ENCODE peak calls at places on chromosome 17, in six cellular contexts. T is GM20000, A is IMR-90, X is OCI-LY7, F is prostate gland, J is left lung. D is an unnamed sample.

GRCh38 chr17:21001813-21002221 is 41.0 kb downstream of the USP22 start:
- DNase-seq in J (no peak), T (no peak), A (no peak), X (no peak), F (peak; percentile 62), D (no peak)

GRCh38 chr17:36001109-36001735 is at the start of gene CCL15:
- DNase-seq in J (no peak), A (no peak), X (no peak), T (no peak), F (no peak), D (no peak)

GRCh38 chr17:44219636-44220210 is at the start of gene UBTF:
- DNase-seq in X (peak; percentile 87), J (peak; percentile 70), A (peak; percentile 45), T (peak; percentile 84), F (peak; percentile 59), D (no peak)

GRCh38 chr17:67015001-67015400 is 29.4 kb upstream of the CACNG1 start:
- DNase-seq in X (no peak), T (no peak), F (no peak), J (no peak), A (no peak), D (no peak)

GRCh38 chr17:39365252-39365651 is 36.2 kb downstream of the FBXL20 start:
- DNase-seq in A (peak; percentile 83), T (no peak), J (no peak), F (no peak), X (no peak), D (no peak)

GRCh38 chr17:74042744-74043486 is 160.6 kb upstream of the RPL38 start:
- DNase-seq in J (peak; percentile 54), F (peak; percentile 49), A (peak; percentile 33), X (no peak), T (no peak), D (no peak)

GRCh38 chr17:56917559-56918296 is 3.9 kb upstream of the TRIM25 start:
- DNase-seq in F (no peak), X (no peak), J (no peak), A (no peak), T (no peak), D (no peak)

GRCh38 chr17:60390223-60390622 is 1.7 kb downstream of the USP32 start:
- DNase-seq in J (no peak), F (no peak), X (no peak), T (no peak), A (peak; percentile 47), D (no peak)

GRCh38 chr17:9144502-9145233 is 123.4 kb downstream of the NTN1 start:
- DNase-seq in A (no peak), J (no peak), T (no peak), X (no peak), F (no peak), D (no peak)

GRCh38 chr17:50681260-50682200 is 26.2 kb downstream of the ANKRD40 start:
- DNase-seq in A (peak; percentile 82), T (no peak), J (no peak), X (no peak), F (peak; percentile 58), D (no peak)

GRCh38 chr17:45149669-45150603 is 1.7 kb downstream of the HEXIM1 start:
- DNase-seq in F (peak; percentile 68), X (peak; percentile 43), A (peak; percentile 51), T (no peak), J (peak; percentile 80), D (peak; percentile 85)

GRCh38 chr17:35733366-35733765 is 1.9 kb downstream of the RASL10B start:
- DNase-seq in T (peak; percentile 25), X (no peak), F (no peak), J (no peak), A (no peak), D (no peak)

GRCh38 chr17:2751482-2751881 is 2.0 kb upstream of the CCDC92B start:
- DNase-seq in J (no peak), T (no peak), X (no peak), F (no peak), A (no peak), D (no peak)

GRCh38 chr17:30376621-30377452 is 1.9 kb upstream of the CPD start:
- DNase-seq in X (no peak), A (peak; percentile 87), J (no peak), F (peak; percentile 45), T (peak; percentile 54), D (no peak)

GRCh38 chr17:48597775-48598631 is 4.4 kb upstream of the HOXB5 start:
- DNase-seq in J (no peak), X (peak; percentile 55), A (peak; percentile 88), T (peak; percentile 76), F (no peak), D (no peak)

GRCh38 chr17:27209316-27209715 is 84.6 kb upstream of the WSB1 start:
- DNase-seq in T (no peak), X (no peak), A (no peak), J (no peak), F (no peak), D (no peak)
- TF ChIP-seq CTCF in T (no peak), X (no peak), A (no peak), J (no peak), F (no peak), D (no peak)

DNA sequence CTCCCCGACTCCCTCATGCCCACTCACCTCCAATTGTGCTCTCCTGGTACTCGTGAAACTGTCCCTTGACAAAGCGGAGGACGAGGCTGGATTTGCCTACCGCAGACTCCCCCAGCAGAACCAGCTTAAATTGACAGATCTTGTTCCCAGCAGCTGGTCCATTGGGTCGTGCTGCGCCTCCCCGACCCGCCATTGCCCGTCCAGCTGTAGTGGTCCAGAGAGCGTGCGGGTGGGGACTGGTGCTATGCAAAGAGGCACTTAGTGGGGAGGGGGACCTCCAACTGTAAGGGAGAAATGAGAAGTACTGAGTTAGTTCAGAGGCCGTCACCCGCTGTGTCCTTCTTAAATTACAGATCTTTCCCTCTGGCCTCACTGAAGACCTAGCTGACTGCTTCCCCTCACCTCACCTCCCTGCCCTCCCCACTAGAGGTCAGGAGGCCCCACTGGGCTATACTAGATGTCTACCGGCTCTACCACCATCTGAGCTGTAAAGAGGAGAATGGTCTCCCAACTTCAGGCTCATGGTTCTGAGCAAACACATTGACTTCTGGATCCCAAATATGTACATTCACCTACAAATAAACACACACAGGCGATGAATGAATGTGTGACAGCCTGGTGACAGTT is 7.8 kb downstream of the HSPB9 start:
- DNase-seq in J (no peak), F (no peak), X (no peak), T (no peak), A (no peak), D (no peak)
- TF ChIP-seq CTCF in J (no peak), F (no peak), X (peak; percentile 60), T (no peak), A (no peak), D (no peak)

GRCh38 chr17:17692353-17693252 is 11.3 kb downstream of the RAI1 start:
- DNase-seq in X (no peak), T (no peak), J (no peak), A (no peak), F (no peak), D (no peak)
- TF ChIP-seq CTCF in X (no peak), T (no peak), J (no peak), A (no peak), F (no peak), D (no peak)

DNA sequence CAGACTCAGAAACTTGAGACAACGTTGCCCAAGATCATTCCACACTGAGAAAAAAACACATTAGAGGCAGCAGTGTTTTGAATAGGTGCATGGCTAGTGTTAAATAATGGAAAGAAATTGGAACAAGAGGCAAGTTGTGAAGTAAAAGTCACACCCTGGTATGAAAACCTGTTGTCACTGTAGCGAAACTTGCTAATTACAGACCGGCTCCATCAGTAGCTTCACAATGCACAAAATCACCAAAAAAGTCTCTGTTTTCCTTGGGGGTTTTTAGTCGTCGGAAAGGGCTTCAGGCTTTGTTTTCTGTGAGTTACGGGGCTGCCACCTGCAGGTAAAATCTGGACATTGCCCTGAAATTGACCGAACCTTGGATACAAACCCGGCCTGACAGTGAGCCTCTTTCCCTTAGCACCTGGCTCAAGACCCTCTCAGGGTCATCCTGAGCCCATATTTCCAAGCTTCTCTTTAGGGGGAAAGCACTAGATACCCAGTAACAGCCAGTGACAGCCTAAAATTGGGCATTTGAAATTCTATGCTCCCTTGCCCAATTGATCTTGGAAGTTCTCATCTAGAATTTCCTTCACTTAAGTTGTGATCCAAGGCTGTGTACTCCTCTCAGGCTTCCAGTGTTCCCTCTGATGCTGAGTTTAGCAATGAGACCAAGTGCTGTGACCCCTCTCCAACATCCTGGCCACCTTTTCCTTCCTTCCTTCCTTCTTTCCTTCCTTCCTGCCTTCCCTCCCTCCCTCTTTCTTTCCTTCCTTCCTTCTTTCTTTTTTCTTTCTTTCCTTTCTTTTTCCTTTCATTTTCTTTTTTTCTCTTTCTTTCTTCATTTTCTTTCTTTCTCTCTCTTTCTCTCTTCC is 7.2 kb upstream of the GRB2 start:
- DNase-seq in T (peak; percentile 77), J (no peak), A (peak; percentile 62), X (peak; percentile 95), F (peak; percentile 38), D (no peak)
- TF ChIP-seq CTCF in T (peak; percentile 70), J (peak; percentile 74), A (peak; percentile 85), X (peak; percentile 97), F (peak; percentile 28), D (peak; percentile 92)

GRCh38 chr17:14204084-14204483 is 32.6 kb downstream of the CDRT15 start:
- DNase-seq in A (no peak), J (no peak), T (no peak), F (no peak), X (no peak), D (no peak)

GRCh38 chr17:14202388-14203166 is 34.1 kb downstream of the CDRT15 start:
- DNase-seq in T (no peak), A (no peak), J (no peak), F (no peak), X (no peak), D (no peak)

GRCh38 chr17:14204546-14204945 is 32.1 kb downstream of the CDRT15 start:
- DNase-seq in X (no peak), F (no peak), J (no peak), A (no peak), T (no peak), D (no peak)

GRCh38 chr17:14201595-14201994 is 35.1 kb downstream of the CDRT15 start:
- DNase-seq in A (no peak), J (peak; percentile 47), T (no peak), F (no peak), X (no peak), D (no peak)

DNA sequence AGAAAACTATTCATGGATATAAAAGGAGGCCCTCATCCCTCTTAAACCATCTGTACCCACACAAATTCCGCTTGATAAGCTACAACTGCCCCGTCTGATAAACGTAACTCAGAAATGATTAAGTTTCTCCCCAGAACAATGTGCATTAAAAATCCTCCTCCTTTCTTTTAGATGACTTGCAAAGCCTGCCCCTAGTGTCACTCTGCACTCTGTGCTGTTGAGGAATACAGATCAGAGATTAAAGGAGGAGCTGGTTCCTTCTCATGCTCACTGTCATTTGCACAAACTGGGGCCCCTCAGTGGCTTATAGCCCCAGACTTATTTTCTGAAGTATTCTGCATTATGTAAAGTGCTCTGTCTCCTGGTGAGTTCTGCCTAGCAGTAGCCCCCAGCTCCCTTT is 33.3 kb downstream of the CDRT15 start:
- DNase-seq in F (no peak), T (no peak), A (peak; percentile 8), X (peak; percentile 19), J (no peak), D (no peak)
- TF ChIP-seq CTCF in F (no peak), T (no peak), A (peak; percentile 22), X (peak; percentile 57), J (no peak), D (peak; percentile 62)